ENCODE peak calls at places on chromosome 19, in seven cellular contexts. One of them, this sample, is unnamed.

GRCh38 chr19:56660381-56661105 is 11.0 kb downstream of the ZNF835 start:
- DNase-seq in ascending aorta: no peak
- DNase-seq in mesendoderm: peak; percentile 12
- DNase-seq in CD8-positive, alpha-beta memory T cell: no peak
- DNase-seq in PC-3: no peak
- DNase-seq in heart right ventricle: peak; percentile 62
- DNase-seq in CD4-positive, alpha-beta memory T cell: no peak
- DNase-seq in this sample: no peak

GRCh38 chr19:28424041-28424440 is 788.9 kb downstream of the UQCRFS1 start:
- DNase-seq in ascending aorta: no peak
- DNase-seq in mesendoderm: peak; percentile 97
- DNase-seq in CD8-positive, alpha-beta memory T cell: no peak
- DNase-seq in PC-3: no peak
- DNase-seq in heart right ventricle: no peak
- DNase-seq in CD4-positive, alpha-beta memory T cell: no peak
- DNase-seq in this sample: no peak

GRCh38 chr19:46925548-46925950 is 64.8 kb downstream of the ARHGAP35 start:
- DNase-seq in ascending aorta: peak; percentile 63
- DNase-seq in mesendoderm: no peak
- DNase-seq in CD8-positive, alpha-beta memory T cell: no peak
- DNase-seq in PC-3: peak; percentile 85
- DNase-seq in heart right ventricle: no peak
- DNase-seq in CD4-positive, alpha-beta memory T cell: no peak
- DNase-seq in this sample: no peak

GRCh38 chr19:11098861-11099260 is 9.6 kb downstream of the LDLR start:
- DNase-seq in ascending aorta: no peak
- DNase-seq in mesendoderm: no peak
- DNase-seq in CD8-positive, alpha-beta memory T cell: no peak
- DNase-seq in PC-3: no peak
- DNase-seq in heart right ventricle: no peak
- DNase-seq in CD4-positive, alpha-beta memory T cell: no peak
- DNase-seq in this sample: no peak

GRCh38 chr19:23996549-23996948 is 81.9 kb downstream of the ZNF726 start:
- DNase-seq in ascending aorta: no peak
- DNase-seq in mesendoderm: peak; percentile 46
- DNase-seq in CD8-positive, alpha-beta memory T cell: no peak
- DNase-seq in PC-3: peak; percentile 20
- DNase-seq in heart right ventricle: no peak
- DNase-seq in CD4-positive, alpha-beta memory T cell: no peak
- DNase-seq in this sample: no peak

GRCh38 chr19:41311072-41311471 is 1.1 kb downstream of the CCDC97 start:
- DNase-seq in ascending aorta: no peak
- DNase-seq in mesendoderm: no peak
- DNase-seq in CD8-positive, alpha-beta memory T cell: no peak
- DNase-seq in PC-3: no peak
- DNase-seq in heart right ventricle: no peak
- DNase-seq in CD4-positive, alpha-beta memory T cell: no peak
- DNase-seq in this sample: no peak

GRCh38 chr19:2700660-2701360 is 1.7 kb downstream of the GNG7 start:
- DNase-seq in ascending aorta: no peak
- DNase-seq in mesendoderm: no peak
- DNase-seq in CD8-positive, alpha-beta memory T cell: peak; percentile 37
- DNase-seq in PC-3: no peak
- DNase-seq in heart right ventricle: no peak
- DNase-seq in CD4-positive, alpha-beta memory T cell: no peak
- DNase-seq in this sample: no peak

GRCh38 chr19:7109678-7110289 is 40.3 kb downstream of the ZNF557 start:
- DNase-seq in ascending aorta: no peak
- DNase-seq in mesendoderm: peak; percentile 78
- DNase-seq in CD8-positive, alpha-beta memory T cell: no peak
- DNase-seq in PC-3: no peak
- DNase-seq in heart right ventricle: no peak
- DNase-seq in CD4-positive, alpha-beta memory T cell: no peak
- DNase-seq in this sample: no peak

GRCh38 chr19:3520166-3521103 is 14.3 kb downstream of the FZR1 start:
- DNase-seq in ascending aorta: peak; percentile 59
- DNase-seq in mesendoderm: peak; percentile 60
- DNase-seq in CD8-positive, alpha-beta memory T cell: no peak
- DNase-seq in PC-3: no peak
- DNase-seq in heart right ventricle: no peak
- DNase-seq in CD4-positive, alpha-beta memory T cell: no peak
- DNase-seq in this sample: no peak

GRCh38 chr19:17969096-17969792 is 2.3 kb downstream of the KCNN1 start:
- DNase-seq in ascending aorta: no peak
- DNase-seq in mesendoderm: no peak
- DNase-seq in CD8-positive, alpha-beta memory T cell: no peak
- DNase-seq in PC-3: no peak
- DNase-seq in heart right ventricle: no peak
- DNase-seq in CD4-positive, alpha-beta memory T cell: no peak
- DNase-seq in this sample: no peak

GRCh38 chr19:39830847-39831246 is 3.1 kb downstream of the DYRK1B start:
- DNase-seq in ascending aorta: no peak
- DNase-seq in mesendoderm: no peak
- DNase-seq in CD8-positive, alpha-beta memory T cell: no peak
- DNase-seq in PC-3: no peak
- DNase-seq in heart right ventricle: no peak
- DNase-seq in CD4-positive, alpha-beta memory T cell: no peak
- DNase-seq in this sample: no peak

GRCh38 chr19:45638930-45639729 is at the start of gene EML2:
- DNase-seq in ascending aorta: peak; percentile 72
- DNase-seq in mesendoderm: peak; percentile 89
- DNase-seq in CD8-positive, alpha-beta memory T cell: peak; percentile 59
- DNase-seq in PC-3: peak; percentile 36
- DNase-seq in heart right ventricle: peak; percentile 55
- DNase-seq in CD4-positive, alpha-beta memory T cell: peak; percentile 49
- DNase-seq in this sample: peak; percentile 29

GRCh38 chr19:42196011-42197001 is 21.2 kb downstream of the DEDD2 start:
- DNase-seq in ascending aorta: no peak
- DNase-seq in mesendoderm: no peak
- DNase-seq in CD8-positive, alpha-beta memory T cell: no peak
- DNase-seq in PC-3: no peak
- DNase-seq in heart right ventricle: no peak
- DNase-seq in CD4-positive, alpha-beta memory T cell: no peak
- DNase-seq in this sample: no peak

GRCh38 chr19:14053500-14053899 is 8.4 kb downstream of the PALM3 start:
- DNase-seq in ascending aorta: no peak
- DNase-seq in mesendoderm: no peak
- DNase-seq in CD8-positive, alpha-beta memory T cell: no peak
- DNase-seq in PC-3: no peak
- DNase-seq in heart right ventricle: no peak
- DNase-seq in CD4-positive, alpha-beta memory T cell: no peak
- DNase-seq in this sample: no peak

GRCh38 chr19:52949422-52949821 is 13.3 kb downstream of the ZNF816 start:
- DNase-seq in ascending aorta: no peak
- DNase-seq in mesendoderm: no peak
- DNase-seq in CD8-positive, alpha-beta memory T cell: no peak
- DNase-seq in PC-3: no peak
- DNase-seq in heart right ventricle: no peak
- DNase-seq in CD4-positive, alpha-beta memory T cell: no peak
- DNase-seq in this sample: no peak

GRCh38 chr19:45097776-45098520 is 5.0 kb downstream of the PPP1R37 start:
- DNase-seq in ascending aorta: no peak
- DNase-seq in mesendoderm: peak; percentile 89
- DNase-seq in CD8-positive, alpha-beta memory T cell: no peak
- DNase-seq in PC-3: peak; percentile 87
- DNase-seq in heart right ventricle: no peak
- DNase-seq in CD4-positive, alpha-beta memory T cell: no peak
- DNase-seq in this sample: no peak

GRCh38 chr19:17339088-17339741 is 1.9 kb downstream of the GTPBP3 start:
- DNase-seq in ascending aorta: no peak
- DNase-seq in mesendoderm: peak; percentile 44
- DNase-seq in CD8-positive, alpha-beta memory T cell: no peak
- DNase-seq in PC-3: no peak
- DNase-seq in heart right ventricle: no peak
- DNase-seq in CD4-positive, alpha-beta memory T cell: no peak
- DNase-seq in this sample: no peak

GRCh38 chr19:38769635-38770211 is 3.6 kb downstream of the LGALS7 start:
- DNase-seq in ascending aorta: peak; percentile 95
- DNase-seq in mesendoderm: peak; percentile 73
- DNase-seq in CD8-positive, alpha-beta memory T cell: peak; percentile 91
- DNase-seq in PC-3: no peak
- DNase-seq in heart right ventricle: peak; percentile 95
- DNase-seq in CD4-positive, alpha-beta memory T cell: peak; percentile 94
- DNase-seq in this sample: peak; percentile 88

GRCh38 chr19:8363803-8364771 is at the start of gene ANGPTL4:
- DNase-seq in ascending aorta: peak; percentile 86
- DNase-seq in mesendoderm: peak; percentile 64
- DNase-seq in CD8-positive, alpha-beta memory T cell: peak; percentile 58
- DNase-seq in PC-3: peak; percentile 79
- DNase-seq in heart right ventricle: peak; percentile 78
- DNase-seq in CD4-positive, alpha-beta memory T cell: peak; percentile 17
- DNase-seq in this sample: peak; percentile 8

GRCh38 chr19:47255947-47256687 is at the start of gene CCDC9:
- DNase-seq in ascending aorta: peak; percentile 98
- DNase-seq in mesendoderm: peak; percentile 99
- DNase-seq in CD8-positive, alpha-beta memory T cell: peak; percentile 96
- DNase-seq in PC-3: peak; percentile 91
- DNase-seq in heart right ventricle: peak; percentile 95
- DNase-seq in CD4-positive, alpha-beta memory T cell: peak; percentile 92
- DNase-seq in this sample: peak; percentile 88

GRCh38 chr19:2702170-2703076 is at the start of gene GNG7:
- DNase-seq in ascending aorta: peak; percentile 93
- DNase-seq in mesendoderm: peak; percentile 93
- DNase-seq in CD8-positive, alpha-beta memory T cell: peak; percentile 93
- DNase-seq in PC-3: peak; percentile 81
- DNase-seq in heart right ventricle: peak; percentile 96
- DNase-seq in CD4-positive, alpha-beta memory T cell: peak; percentile 95
- DNase-seq in this sample: peak; percentile 90

DNA sequence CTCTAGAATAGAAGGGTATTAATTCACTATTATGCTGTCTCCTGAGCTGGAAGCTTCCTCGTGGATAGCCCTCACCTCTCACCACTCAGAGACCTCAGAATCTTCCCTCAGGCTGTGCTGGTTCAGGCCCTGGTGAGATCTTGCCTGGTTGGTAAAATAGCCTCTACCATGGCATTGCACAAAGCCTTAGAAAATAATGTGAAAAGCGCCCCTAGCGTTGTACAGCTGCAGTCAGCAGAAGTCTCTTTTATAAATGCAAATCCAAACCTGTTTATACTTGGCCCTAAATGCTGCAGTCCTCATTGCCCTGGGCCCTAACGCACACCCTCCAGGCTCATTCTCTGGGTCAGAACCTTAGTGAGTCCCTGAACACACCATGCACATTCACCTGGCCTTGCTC is 150.9 kb downstream of the KCTD15 start:
- DNase-seq in ascending aorta: peak; percentile 19
- DNase-seq in mesendoderm: no peak
- DNase-seq in CD8-positive, alpha-beta memory T cell: no peak
- DNase-seq in PC-3: no peak
- DNase-seq in heart right ventricle: no peak
- DNase-seq in CD4-positive, alpha-beta memory T cell: no peak
- DNase-seq in this sample: no peak
- H3K27ac ChIP-seq in ascending aorta: no peak overlapping the region
- H3K27ac ChIP-seq in mesendoderm: no peak overlapping the region
- H3K27ac ChIP-seq in CD8-positive, alpha-beta memory T cell: no peak overlapping the region
- H3K27ac ChIP-seq in PC-3: no peak overlapping the region
- H3K27ac ChIP-seq in heart right ventricle: no peak overlapping the region
- H3K27ac ChIP-seq in CD4-positive, alpha-beta memory T cell: no peak overlapping the region
- H3K27ac ChIP-seq in this sample: no peak overlapping the region

DNA sequence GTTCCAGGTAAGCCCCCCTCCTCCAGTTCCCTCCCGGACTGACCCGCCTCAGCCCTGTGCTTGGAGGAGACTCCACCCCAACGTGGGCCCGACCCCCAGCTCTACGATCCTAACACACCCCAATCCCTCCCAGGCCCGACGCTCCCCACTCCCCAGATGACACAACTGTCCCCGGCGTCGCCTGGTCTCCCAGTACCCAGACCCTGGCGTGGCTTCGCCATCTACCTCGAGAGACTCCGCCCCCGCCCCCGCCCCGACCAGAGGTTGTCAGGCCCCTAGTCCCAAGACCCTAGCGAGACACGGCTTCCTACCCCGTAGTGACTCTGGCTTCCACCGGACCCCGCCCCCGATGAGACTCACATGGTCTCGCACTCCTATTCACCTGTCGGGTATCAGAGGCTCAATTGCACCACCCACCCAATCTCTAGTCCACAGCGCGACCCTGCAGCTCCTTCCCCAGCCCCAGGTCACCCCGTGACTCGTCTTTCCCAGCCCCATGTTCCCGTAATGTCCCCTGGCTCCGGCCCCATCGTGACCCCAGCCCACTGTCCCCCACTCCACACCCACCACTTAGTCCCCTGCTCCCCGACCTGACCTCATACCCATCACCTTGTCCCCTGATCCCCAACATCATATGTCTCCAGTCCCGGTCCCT is 2.9 kb downstream of the CD37 start:
- DNase-seq in ascending aorta: peak; percentile 65
- DNase-seq in mesendoderm: peak; percentile 69
- DNase-seq in CD8-positive, alpha-beta memory T cell: no peak
- DNase-seq in PC-3: no peak
- DNase-seq in heart right ventricle: no peak
- DNase-seq in CD4-positive, alpha-beta memory T cell: no peak
- DNase-seq in this sample: no peak
- H3K4me3 ChIP-seq in ascending aorta: peak overlapping the region; percentile 44
- H3K4me3 ChIP-seq in mesendoderm: no peak overlapping the region
- H3K4me3 ChIP-seq in CD8-positive, alpha-beta memory T cell: no peak overlapping the region
- H3K4me3 ChIP-seq in PC-3: peak overlapping the region; percentile 57
- H3K4me3 ChIP-seq in heart right ventricle: peak overlapping the region; percentile 49
- H3K4me3 ChIP-seq in CD4-positive, alpha-beta memory T cell: no peak overlapping the region
- H3K4me3 ChIP-seq in this sample: no peak overlapping the region

DNA sequence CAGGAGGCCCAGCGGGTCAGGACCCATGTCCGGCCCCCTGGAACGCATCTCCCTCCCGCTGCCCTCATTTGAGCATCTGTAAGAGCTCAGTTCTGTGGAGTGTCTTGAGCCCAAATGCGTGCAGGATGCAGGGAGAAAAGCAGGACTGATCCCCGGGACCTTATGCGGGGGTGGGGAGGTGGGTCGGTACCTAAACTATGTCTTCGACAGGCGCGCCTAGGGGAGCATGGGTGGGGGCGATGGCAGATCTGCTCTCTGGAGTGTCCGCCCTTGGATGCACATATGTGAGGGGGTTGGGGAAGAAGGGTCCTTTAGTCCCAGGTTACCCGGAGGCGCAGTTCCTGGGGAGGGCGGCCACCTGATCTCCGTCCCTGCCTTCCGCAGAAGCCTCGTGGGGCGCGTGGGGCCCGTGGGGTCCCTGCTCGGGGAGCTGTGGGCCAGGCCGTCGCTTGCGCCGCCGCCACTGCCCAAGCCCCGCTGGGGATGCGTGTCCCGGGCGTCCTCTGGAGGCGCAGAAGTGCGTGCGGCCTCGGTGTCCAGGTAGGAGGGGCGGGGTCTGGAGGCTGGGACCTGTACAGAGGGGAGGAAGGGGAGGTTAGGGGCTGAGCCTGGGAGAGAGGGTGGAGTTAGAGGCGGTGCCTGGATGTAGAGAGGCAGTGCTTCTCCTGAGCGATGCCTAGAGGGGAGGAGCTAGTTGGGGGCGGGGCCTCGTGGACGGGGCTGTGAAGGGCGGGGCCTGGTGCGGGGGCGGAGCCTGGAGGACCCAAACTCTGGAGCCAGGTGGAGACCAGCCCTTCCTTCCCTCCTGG is 2.8 kb downstream of the CILP2 start:
- DNase-seq in ascending aorta: no peak
- DNase-seq in mesendoderm: peak; percentile 93
- DNase-seq in CD8-positive, alpha-beta memory T cell: peak; percentile 77
- DNase-seq in PC-3: peak; percentile 93
- DNase-seq in heart right ventricle: no peak
- DNase-seq in CD4-positive, alpha-beta memory T cell: peak; percentile 67
- DNase-seq in this sample: peak; percentile 77
- H3K27me3 ChIP-seq in ascending aorta: peaks cover 13% of the 10 kb centered on the region
- H3K27me3 ChIP-seq in mesendoderm: peaks cover 2% of the 10 kb centered on the region
- H3K27me3 ChIP-seq in CD8-positive, alpha-beta memory T cell: peaks cover 3% of the 10 kb centered on the region
- H3K27me3 ChIP-seq in PC-3: no peaks in the 10 kb centered on the region
- H3K27me3 ChIP-seq in heart right ventricle: peaks cover 68% of the 10 kb centered on the region
- H3K27me3 ChIP-seq in CD4-positive, alpha-beta memory T cell: no peaks in the 10 kb centered on the region
- H3K27me3 ChIP-seq in this sample: no peaks in the 10 kb centered on the region

GRCh38 chr19:35988824-35989223 is 6.2 kb upstream of the SDHAF1 start:
- DNase-seq in ascending aorta: no peak
- DNase-seq in mesendoderm: no peak
- DNase-seq in CD8-positive, alpha-beta memory T cell: no peak
- DNase-seq in PC-3: no peak
- DNase-seq in heart right ventricle: no peak
- DNase-seq in CD4-positive, alpha-beta memory T cell: no peak
- DNase-seq in this sample: no peak
- H3K27ac ChIP-seq in ascending aorta: no peak overlapping the region
- H3K27ac ChIP-seq in mesendoderm: no peak overlapping the region
- H3K27ac ChIP-seq in CD8-positive, alpha-beta memory T cell: no peak overlapping the region
- H3K27ac ChIP-seq in PC-3: no peak overlapping the region
- H3K27ac ChIP-seq in heart right ventricle: no peak overlapping the region
- H3K27ac ChIP-seq in CD4-positive, alpha-beta memory T cell: no peak overlapping the region
- H3K27ac ChIP-seq in this sample: no peak overlapping the region

This sample was measured in effector memory CD4-positive, alpha-beta T cell.